ENCODE peak calls at places on chromosomes 3 and 15, in five cellular contexts. T is GM23338, X is PC-3, I is PC-9, S is OCI-LY7. R is an unnamed sample. For H3K9me2, the result is how much of the 10 kb centered on the place peaks cover.

GRCh38 chr3:1848935-1849334 is 249.7 kb upstream of the CNTN4 start:
- DNase-seq in I (no peak), X (no peak), S (no peak), T (no peak), R (no peak)

GRCh38 chr15:90838066-90838465 is 30.3 kb upstream of the FURIN start:
- DNase-seq in S (no peak), X (no peak), I (no peak), T (no peak), R (no peak)

GRCh38 chr15:75578206-75578947 is 738 bp downstream of the PTPN9 start:
- DNase-seq in T (peak), S (peak), I (peak), X (peak), R (peak)

GRCh38 chr3:68239542-68239941 is 585.1 kb upstream of the SUCLG2 start:
- DNase-seq in S (no peak), I (no peak), X (no peak), T (no peak), R (no peak)

GRCh38 chr15:101138086-101138660 is 113.7 kb downstream of the CHSY1 start:
- DNase-seq in S (no peak), X (no peak), I (no peak), T (no peak), R (no peak)

GRCh38 chr3:147943265-147943945 is 534.2 kb downstream of the ZIC1 start:
- DNase-seq in S (no peak), T (no peak), I (peak), X (peak), R (peak)

GRCh38 chr3:42823351-42823750 is 14.1 kb downstream of the ACKR2 start:
- DNase-seq in I (no peak), T (no peak), S (no peak), X (no peak), R (no peak)

GRCh38 chr3:170709046-170709445 is 123.2 kb upstream of the SLC7A14 start:
- DNase-seq in T (no peak), S (no peak), X (peak), I (no peak), R (peak)

GRCh38 chr3:100737334-100737733 is 28.0 kb downstream of the TFG start:
- DNase-seq in T (peak), S (peak), X (peak), I (no peak), R (peak)

GRCh38 chr15:77416954-77417353 is 3.0 kb downstream of the PEAK1 start:
- DNase-seq in S (no peak), X (peak), T (peak), I (no peak), R (no peak)

GRCh38 chr15:77412972-77413371 is 6.9 kb downstream of the PEAK1 start:
- DNase-seq in S (no peak), T (no peak), X (no peak), I (no peak), R (no peak)

GRCh38 chr15:77415450-77416448 is 4.2 kb downstream of the PEAK1 start:
- DNase-seq in T (peak), X (no peak), S (no peak), I (no peak), R (no peak)

GRCh38 chr15:77413687-77414349 is 6.1 kb downstream of the PEAK1 start:
- DNase-seq in T (no peak), I (no peak), X (no peak), S (no peak), R (no peak)

DNA sequence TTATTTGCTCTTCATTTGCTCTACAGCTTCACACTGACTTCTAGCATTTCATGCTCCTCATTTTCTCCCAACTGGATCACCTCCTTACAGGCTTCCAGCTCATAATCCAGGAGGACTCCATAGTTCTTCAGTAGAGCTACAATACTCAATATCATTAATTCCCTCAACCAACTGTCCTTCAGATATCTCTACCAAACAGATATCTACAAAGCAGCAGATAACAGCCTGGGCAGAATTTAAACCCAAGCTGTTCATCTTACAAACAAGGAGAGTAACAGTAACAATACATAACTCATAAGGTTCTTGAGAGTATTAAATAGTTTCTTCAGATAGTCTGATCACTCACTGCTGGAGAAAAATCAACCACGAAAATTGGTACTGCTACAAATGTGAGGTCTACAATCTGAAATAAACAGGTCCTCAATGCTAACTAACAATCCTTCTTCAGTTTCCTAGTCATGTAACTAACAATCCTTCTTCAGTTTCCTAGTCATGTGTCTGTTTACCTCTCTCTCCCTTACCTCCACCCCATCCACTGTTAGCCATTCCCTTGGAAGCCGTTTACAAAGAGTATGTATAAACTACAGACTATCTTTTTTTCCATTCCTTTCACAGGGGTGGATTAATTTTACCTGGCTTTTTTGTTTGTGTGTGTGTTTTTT is 5.0 kb downstream of the PEAK1 start:
- DNase-seq in I (no peak), T (no peak), X (no peak), S (no peak), R (no peak)
- H3K9me2 ChIP-seq in I (under half), T (under half), X (under half), S (under half), R (under half)

GRCh38 chr3:63910873-63911272 is 1.3 kb downstream of the SCAANT1 start:
- DNase-seq in T (no peak), X (no peak), S (peak), I (no peak), R (no peak)

GRCh38 chr3:63911395-63911900 is 735 bp downstream of the SCAANT1 start:
- DNase-seq in T (no peak), X (no peak), I (no peak), S (no peak), R (no peak)

GRCh38 chr3:63912768-63913588 is 795 bp upstream of the SCAANT1 start:
- DNase-seq in T (peak), X (peak), S (peak), I (peak), R (peak)

GRCh38 chr3:63914312-63914711 is 2.1 kb upstream of the SCAANT1 start:
- DNase-seq in X (peak), I (peak), S (no peak), T (no peak), R (no peak)

DNA sequence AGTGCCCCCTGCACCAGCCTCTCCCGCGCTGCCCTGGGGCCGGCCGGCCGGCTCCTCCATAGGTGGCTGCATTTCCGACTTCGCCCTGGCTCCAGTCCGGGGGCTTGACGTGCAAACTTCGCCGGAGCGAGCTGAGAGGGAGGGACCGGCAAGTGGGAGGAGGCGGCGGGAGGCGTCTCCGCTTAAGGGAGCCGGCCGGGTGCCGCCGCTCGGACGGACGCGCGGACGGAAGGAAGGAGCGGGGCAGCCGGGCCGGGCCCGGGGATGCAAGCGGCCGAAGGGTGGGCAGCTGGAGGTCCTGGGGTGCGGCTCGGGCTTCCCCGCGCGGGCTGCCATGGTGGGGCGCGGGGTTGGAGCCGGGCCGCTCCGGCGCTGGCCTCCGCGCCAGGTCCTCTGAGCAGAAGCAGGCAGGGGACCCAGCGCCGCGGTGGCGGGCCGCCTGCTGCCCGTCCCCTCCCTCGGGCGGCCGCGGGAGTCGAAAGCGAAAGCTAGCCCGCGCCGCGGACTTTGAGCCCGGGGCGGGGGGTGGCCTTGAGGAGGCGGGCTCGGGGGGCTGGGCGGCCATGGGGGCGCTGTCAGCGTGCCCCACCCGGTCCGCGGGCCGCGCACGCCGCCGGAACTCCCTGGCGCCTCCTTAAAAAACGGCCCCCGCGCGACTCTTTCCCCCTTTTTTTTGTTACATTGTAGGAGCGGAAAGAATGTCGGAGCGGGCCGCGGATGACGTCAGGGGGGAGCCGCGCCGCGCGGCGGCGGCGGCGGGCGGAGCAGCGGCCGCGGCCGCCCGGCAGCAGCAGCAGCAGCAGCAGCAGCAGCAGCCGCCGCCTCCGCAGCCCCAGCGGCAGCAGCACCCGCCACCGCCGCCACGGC is at the start of gene SCAANT1:
- DNase-seq in I (peak), T (peak), X (peak), S (peak), R (peak)
- TF ChIP-seq CTCF in I (no peak), T (no peak), X (no peak), S (peak), R (no peak)

GRCh38 chr15:55007561-55007960 is 189.2 kb downstream of the RSL24D1 start:
- DNase-seq in I (no peak), X (no peak), T (no peak), S (no peak), R (no peak)
- H3K9me2 ChIP-seq in I (under half), X (under half), T (under half), S (under half), R (under half)

GRCh38 chr3:52792413-52792812 is 2.2 kb upstream of the ITIH3 start:
- DNase-seq in T (peak), X (no peak), S (peak), I (no peak), R (no peak)
- TF ChIP-seq CTCF in T (peak), X (peak), S (peak), I (no peak), R (no peak)

GRCh38 chr15:65971741-65971995 is 102.4 kb downstream of the RAB11A start:
- DNase-seq in S (no peak), I (no peak), X (no peak), T (no peak), R (no peak)

GRCh38 chr15:65964792-65965433 is 95.6 kb downstream of the RAB11A start:
- DNase-seq in T (no peak), X (no peak), S (no peak), I (no peak), R (no peak)

GRCh38 chr15:65970937-65971740 is 101.8 kb downstream of the RAB11A start:
- DNase-seq in T (no peak), X (no peak), S (no peak), I (no peak), R (no peak)

GRCh38 chr15:65969865-65970832 is 100.9 kb downstream of the RAB11A start:
- DNase-seq in X (no peak), T (no peak), I (no peak), S (no peak), R (no peak)
- H3K9me2 ChIP-seq in X (under half), T (under half), I (under half), S (under half), R (under half)

R was measured in hepatocyte.